ENCODE peak calls at places on chromosome 15, in eight cellular contexts. T is amygdala, S is colonic mucosa, P is hippocampal formation, W is progenitor cell of endocrine pancreas, O is upper lobe of right lung, G is heart right ventricle, R is hypothalamus. M is an unnamed sample.
A peak's percentile ranks its signal among the peaks of the same experiment; 100 is the strongest.

GRCh38 chr15:101105059-101105851 is 146.6 kb downstream of the CHSY1 start:
- DNase-seq in S (no peak), P (no peak), G (no peak), W (no peak), O (no peak), R (no peak), T (no peak), M (no peak)

GRCh38 chr15:65077981-65078352 is 1.4 kb downstream of the KBTBD13 start:
- DNase-seq in P (no peak), O (peak; percentile 86), R (no peak), T (no peak), S (peak; percentile 87), W (peak; percentile 38), G (peak; percentile 58), M (peak; percentile 57)

GRCh38 chr15:89105147-89105546 is 16.9 kb downstream of the ABHD2 start:
- DNase-seq in G (no peak), W (no peak), P (no peak), O (no peak), T (no peak), R (no peak), S (no peak), M (no peak)

GRCh38 chr15:39124925-39125625 is 455.8 kb upstream of the THBS1 start:
- DNase-seq in W (no peak), T (no peak), S (no peak), O (no peak), R (no peak), G (no peak), P (no peak), M (no peak)

GRCh38 chr15:60708684-60709083 is 229.7 kb upstream of the ICE2 start:
- DNase-seq in S (no peak), T (no peak), P (no peak), R (no peak), O (no peak), G (no peak), W (no peak), M (no peak)

GRCh38 chr15:40096094-40096876 is 12.4 kb downstream of the BMF start:
- DNase-seq in O (no peak), P (no peak), T (no peak), R (no peak), W (no peak), S (no peak), G (no peak), M (peak; percentile 13)

GRCh38 chr15:75233504-75234190 is 24.5 kb upstream of the GOLGA6C start:
- DNase-seq in S (no peak), T (no peak), W (no peak), O (peak; percentile 60), G (no peak), P (no peak), R (no peak), M (peak; percentile 11)

GRCh38 chr15:90917569-90917968 is 14.5 kb downstream of the MAN2A2 start:
- DNase-seq in P (no peak), G (no peak), W (no peak), R (no peak), S (no peak), O (no peak), T (no peak), M (no peak)

GRCh38 chr15:78937132-78937739 is 7.6 kb downstream of the CTSH start:
- DNase-seq in P (no peak), G (peak; percentile 77), S (no peak), R (no peak), T (no peak), W (no peak), O (peak; percentile 82), M (no peak)

GRCh38 chr15:81023483-81024264 is 23.0 kb downstream of the TLNRD1 start:
- DNase-seq in T (peak; percentile 60), O (peak; percentile 82), R (peak; percentile 75), S (peak; percentile 49), G (peak; percentile 72), P (peak; percentile 54), W (no peak), M (peak; percentile 89)

GRCh38 chr15:57375827-57376694 is at the start of gene CGNL1:
- DNase-seq in T (no peak), W (peak; percentile 52), R (peak; percentile 39), S (peak; percentile 60), P (no peak), G (peak; percentile 24), O (peak; percentile 82), M (peak; percentile 70)

GRCh38 chr15:68277131-68277604 is 377 bp upstream of the FEM1B start:
- DNase-seq in P (no peak), G (peak; percentile 64), W (no peak), S (peak; percentile 48), O (no peak), R (peak; percentile 60), T (no peak), M (peak; percentile 54)

M was measured in tibial artery.